ENCODE peak calls at places on chromosome 3, in seven cellular contexts. O is colonic mucosa, S is DND-41, K is GM23248, Z is mesendoderm, G is MM.1S, R is neural progenitor cell. M is an unnamed sample.

GRCh38 chr3:14773691-14774128 is 45.1 kb upstream of the FGD5 start:
- DNase-seq in G (no peak), O (peak), R (no peak), S (no peak), K (no peak), Z (no peak), M (no peak)

GRCh38 chr3:150545419-150546225 is 674 bp downstream of the SERP1 start:
- DNase-seq in Z (peak), S (peak), O (peak), G (peak), R (peak), K (peak), M (peak)

GRCh38 chr3:180358179-180358578 is 243.8 kb upstream of the TTC14 start:
- DNase-seq in R (no peak), O (no peak), Z (no peak), S (no peak), K (peak), G (no peak), M (peak)

GRCh38 chr3:132236701-132237651 is 80.2 kb upstream of the ACP3 start:
- DNase-seq in G (peak), R (no peak), S (no peak), Z (no peak), K (no peak), O (no peak), M (no peak)

GRCh38 chr3:33057320-33058298 is 39.3 kb downstream of the GLB1 start:
- DNase-seq in G (no peak), S (no peak), R (no peak), O (no peak), K (no peak), Z (no peak), M (no peak)

GRCh38 chr3:38397320-38397719 is 50.7 kb downstream of the XYLB start:
- DNase-seq in S (peak), K (peak), G (no peak), R (peak), O (no peak), Z (peak), M (peak)

GRCh38 chr3:100992086-100993033 is 861 bp downstream of the ABI3BP start:
- DNase-seq in O (peak), Z (peak), S (no peak), G (no peak), K (peak), R (no peak), M (peak)

GRCh38 chr3:25849101-25849500 is 59.2 kb downstream of the OXSM start:
- DNase-seq in S (no peak), R (peak), G (no peak), Z (no peak), K (no peak), O (no peak), M (no peak)

GRCh38 chr3:58386966-58387365 is 46.7 kb downstream of the PDHB start:
- DNase-seq in S (no peak), R (no peak), K (peak), Z (peak), O (peak), G (no peak), M (peak)

GRCh38 chr3:145326666-145327065 is 834.3 kb downstream of the PLOD2 start:
- DNase-seq in Z (no peak), R (no peak), G (no peak), S (no peak), K (no peak), O (no peak), M (no peak)

GRCh38 chr3:38473229-38473628 is 19.5 kb downstream of the ACVR2B start:
- DNase-seq in O (no peak), G (no peak), R (no peak), K (no peak), Z (peak), S (peak), M (no peak)

GRCh38 chr3:133890972-133891644 is 4.6 kb downstream of the RAB6B start:
- DNase-seq in G (no peak), S (no peak), Z (no peak), O (no peak), R (no peak), K (no peak), M (no peak)

GRCh38 chr3:18295171-18295920 is 129.8 kb downstream of the SATB1 start:
- DNase-seq in O (peak), R (peak), Z (peak), S (peak), K (peak), G (peak), M (peak)

GRCh38 chr3:51379301-51379700 is 5.8 kb upstream of the MANF start:
- DNase-seq in O (no peak), S (no peak), K (no peak), G (no peak), R (no peak), Z (no peak), M (no peak)

GRCh38 chr3:14377838-14378169 is 24.6 kb upstream of the SLC6A6 start:
- DNase-seq in K (no peak), R (no peak), G (no peak), S (peak), O (no peak), Z (no peak), M (no peak)

GRCh38 chr3:143963946-143964345 is 7.7 kb upstream of the DIPK2A start:
- DNase-seq in S (no peak), G (no peak), O (no peak), Z (no peak), K (peak), R (no peak), M (no peak)
- H3K9ac ChIP-seq in S (no peak), G (no peak), O (no peak), Z (no peak), K (no peak), R (no peak), M (no peak)

GRCh38 chr3:120497318-120497717 is 46.5 kb upstream of the FSTL1 start:
- DNase-seq in K (peak), R (no peak), G (no peak), O (no peak), S (no peak), Z (no peak), M (peak)
- H3K9ac ChIP-seq in K (peak), R (no peak), G (no peak), O (no peak), S (no peak), Z (no peak), M (no peak)

GRCh38 chr3:73624363-73625123 is at the start of gene PDZRN3:
- DNase-seq in O (peak), G (no peak), S (no peak), K (peak), Z (peak), R (peak), M (peak)
- H3K9ac ChIP-seq in O (peak), G (no peak), S (no peak), K (peak), Z (peak), R (no peak), M (no peak)

DNA sequence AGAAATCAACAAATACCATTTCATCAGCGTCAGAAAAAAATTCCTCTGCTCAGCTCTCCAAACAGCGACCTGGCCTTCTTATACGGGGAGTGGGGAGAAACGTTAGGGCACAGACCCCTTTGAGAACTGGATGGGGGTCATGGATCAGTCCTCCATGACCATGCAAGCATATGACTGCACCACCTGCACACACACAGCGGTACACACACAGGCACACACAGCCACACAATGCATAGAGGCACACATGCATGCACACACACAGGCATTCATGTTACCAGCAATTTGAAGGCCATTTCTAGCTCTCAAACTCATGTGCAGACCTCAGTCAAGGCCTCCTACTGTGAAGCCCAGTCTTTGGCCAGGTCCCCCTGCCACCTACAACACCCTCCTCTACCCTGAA is 50.2 kb downstream of the SLC41A3 start:
- DNase-seq in S (no peak), K (no peak), G (no peak), Z (no peak), R (no peak), O (no peak), M (no peak)
- H3K9ac ChIP-seq in S (no peak), K (no peak), G (no peak), Z (no peak), R (no peak), O (no peak), M (no peak)

DNA sequence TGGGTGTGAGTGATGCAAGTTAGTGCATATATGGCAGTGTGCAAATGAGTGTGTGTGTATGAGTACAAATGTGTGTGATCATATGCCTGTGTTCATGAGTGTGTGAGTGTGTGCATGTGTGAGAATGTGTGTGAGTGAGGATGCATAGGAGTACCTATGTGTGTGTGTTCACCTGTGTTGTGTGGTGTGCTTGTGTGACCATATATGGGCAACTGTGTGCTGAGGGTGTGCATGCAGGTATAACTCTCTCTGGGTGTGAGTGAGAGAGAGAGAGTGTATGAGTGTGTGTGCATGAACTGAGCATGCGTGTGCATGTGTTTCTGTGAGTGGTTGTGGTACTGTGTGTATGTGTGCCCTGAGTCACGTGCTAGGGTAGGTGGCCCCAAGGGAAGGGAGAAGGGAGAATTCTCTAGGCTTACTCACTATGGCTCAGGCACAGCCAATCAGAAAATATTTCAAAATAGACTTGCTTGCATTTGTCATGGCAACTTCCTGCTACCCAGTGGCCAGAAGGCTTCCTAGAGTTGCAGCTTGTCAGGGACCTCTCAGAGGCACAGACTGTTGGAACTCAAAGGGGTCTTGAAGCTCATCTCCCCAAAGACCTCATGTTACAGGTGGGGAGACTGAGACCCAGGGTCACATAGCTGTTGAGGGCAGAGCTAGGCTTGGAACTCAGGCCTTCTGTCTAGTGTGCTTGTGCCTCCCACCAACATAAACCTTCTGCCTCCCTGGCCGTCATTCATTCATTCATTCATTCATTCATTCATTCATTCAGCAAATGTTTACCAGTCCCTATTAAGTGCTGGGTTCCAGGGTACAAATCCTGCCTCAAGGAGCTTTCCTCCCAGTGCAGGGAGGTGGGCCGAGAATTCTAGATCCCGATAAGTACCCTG is 10.6 kb upstream of the RFT1 start:
- DNase-seq in K (peak), R (no peak), G (no peak), O (no peak), Z (peak), S (no peak), M (peak)
- H3K9ac ChIP-seq in K (no peak), R (no peak), G (no peak), O (no peak), Z (no peak), S (no peak), M (no peak)

GRCh38 chr3:104909721-104910120 is 457.0 kb upstream of the ALCAM start:
- DNase-seq in K (peak), O (no peak), Z (no peak), G (no peak), R (no peak), S (no peak), M (no peak)
- H3K9ac ChIP-seq in K (no peak), O (no peak), Z (no peak), G (no peak), R (no peak), S (no peak), M (no peak)